ENCODE peak calls at places on chromosomes 13 and 19, in ten cellular contexts. R is heart right ventricle; S is lung; H is CD4-positive, CD25-positive, alpha-beta regulatory T cell; I is psoas muscle; B is effector memory CD4-positive, alpha-beta T cell; K is tibial nerve; G is iPS DF 6.9; Z is neuronal stem cell; M is left ventricle myocardium inferior. J is an unnamed sample.

GRCh38 chr13:97222934-97223710 is 989 bp downstream of the MBNL2 start:
- DNase-seq in H (peak), Z (peak), K (no peak), B (no peak), S (no peak), R (no peak), I (no peak), M (no peak), G (no peak), J (no peak)

GRCh38 chr19:10105241-10106099 is 692 bp upstream of the PPAN start:
- DNase-seq in I (no peak), S (no peak), Z (no peak), B (peak), H (no peak), M (no peak), K (no peak), G (no peak), R (no peak), J (no peak)

GRCh38 chr13:20462921-20463320 is 62.7 kb downstream of the CRYL1 start:
- DNase-seq in S (no peak), H (no peak), G (no peak), Z (no peak), I (no peak), M (no peak), K (no peak), B (no peak), R (peak), J (no peak)

GRCh38 chr13:24097064-24097463 is 63.5 kb upstream of the SPATA13 start:
- DNase-seq in B (no peak), G (no peak), I (no peak), Z (no peak), R (no peak), K (no peak), H (no peak), M (no peak), S (no peak), J (no peak)

GRCh38 chr13:114148521-114148855 is 16.1 kb upstream of the RASA3 start:
- DNase-seq in R (no peak), M (no peak), I (no peak), H (peak), B (peak), K (no peak), Z (no peak), G (no peak), S (no peak), J (no peak)

GRCh38 chr13:40190656-40191100 is 475.8 kb downstream of the FOXO1 start:
- DNase-seq in Z (peak), M (no peak), B (peak), H (peak), G (no peak), S (no peak), I (no peak), K (peak), R (no peak), J (peak)

GRCh38 chr13:44004881-44005280 is 125.2 kb downstream of the LACC1 start:
- DNase-seq in M (no peak), R (no peak), G (no peak), Z (no peak), H (no peak), I (no peak), B (no peak), K (no peak), S (no peak), J (peak)

GRCh38 chr19:35509018-35509652 is 4.3 kb downstream of the DMKN start:
- DNase-seq in R (no peak), Z (no peak), S (peak), M (no peak), K (no peak), B (no peak), G (no peak), I (no peak), H (peak), J (peak)

GRCh38 chr19:49073514-49074378 is 1.2 kb upstream of the KCNA7 start:
- DNase-seq in M (no peak), R (no peak), S (no peak), H (no peak), B (no peak), G (no peak), K (no peak), Z (no peak), I (peak), J (no peak)

GRCh38 chr13:83498486-83499190 is 383.6 kb downstream of the SLITRK1 start:
- DNase-seq in Z (no peak), H (no peak), K (no peak), S (no peak), I (no peak), G (no peak), B (no peak), R (no peak), M (no peak), J (peak)

GRCh38 chr19:15374105-15374651 is 5.4 kb downstream of the AKAP8 start:
- DNase-seq in I (peak), B (no peak), Z (no peak), S (no peak), H (no peak), R (no peak), G (no peak), M (peak), K (no peak), J (no peak)

GRCh38 chr19:15372470-15372869 is 7.1 kb downstream of the AKAP8 start:
- DNase-seq in M (no peak), K (no peak), R (no peak), Z (no peak), H (no peak), S (no peak), B (no peak), I (peak), G (no peak), J (no peak)

GRCh38 chr19:15373644-15374043 is 5.9 kb downstream of the AKAP8 start:
- DNase-seq in Z (no peak), H (no peak), M (no peak), R (no peak), G (no peak), I (peak), S (no peak), K (no peak), B (no peak), J (no peak)

GRCh38 chr19:15372891-15373301 is 6.7 kb downstream of the AKAP8 start:
- DNase-seq in I (peak), G (no peak), B (no peak), K (no peak), S (no peak), H (no peak), M (no peak), R (no peak), Z (no peak), J (no peak)

GRCh38 chr19:15374796-15375440 is 4.7 kb downstream of the AKAP8 start:
- DNase-seq in B (no peak), H (no peak), S (no peak), K (no peak), M (peak), Z (no peak), R (peak), G (no peak), I (peak), J (no peak)
- H3K27ac ChIP-seq in B (no peak), H (no peak), S (peak), K (peak), M (peak), Z (no peak), R (peak), G (no peak), I (peak), J (no peak)

GRCh38 chr13:41720839-41721561 is 239.9 kb downstream of the VWA8 start:
- DNase-seq in G (no peak), Z (no peak), S (no peak), H (no peak), K (no peak), M (no peak), R (no peak), I (no peak), B (no peak), J (no peak)
- H3K27ac ChIP-seq in G (no peak), Z (no peak), S (no peak), H (no peak), K (no peak), M (no peak), R (no peak), I (no peak), B (no peak), J (no peak)

GRCh38 chr19:38640368-38640767 is 7.1 kb upstream of the ACTN4 start:
- DNase-seq in K (no peak), M (no peak), I (no peak), H (no peak), B (no peak), Z (no peak), R (no peak), G (no peak), S (no peak), J (no peak)
- H3K27ac ChIP-seq in K (no peak), M (peak), I (peak), H (no peak), B (no peak), Z (no peak), R (peak), G (no peak), S (peak), J (no peak)

DNA sequence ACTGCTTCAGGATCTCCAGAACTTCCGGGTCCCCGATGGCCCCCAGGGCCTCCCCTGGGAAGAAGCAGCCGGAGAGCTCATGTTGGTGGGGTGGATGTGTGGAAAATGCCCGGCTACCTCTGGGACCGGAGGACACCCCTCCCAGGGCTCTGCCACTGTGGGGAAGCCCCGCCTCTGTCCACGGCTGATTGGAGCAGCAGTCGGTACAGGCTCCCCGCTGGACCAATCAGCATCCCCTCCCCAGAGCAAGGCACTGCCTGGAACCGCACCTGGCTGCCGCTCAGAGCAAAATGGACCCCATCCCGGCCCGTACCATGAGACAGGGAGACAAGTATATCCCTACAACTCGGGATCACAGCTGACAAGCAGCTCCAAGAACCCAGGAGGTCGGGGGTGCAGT is 6.4 kb downstream of the DOHH start:
- DNase-seq in B (no peak), Z (no peak), H (no peak), S (no peak), R (no peak), I (no peak), K (no peak), G (no peak), M (no peak), J (peak)
- H3K27ac ChIP-seq in B (no peak), Z (no peak), H (no peak), S (no peak), R (no peak), I (no peak), K (no peak), G (no peak), M (no peak), J (no peak)

GRCh38 chr19:11248852-11249251 is 9.4 kb downstream of the ANGPTL8 start:
- DNase-seq in R (no peak), I (no peak), H (no peak), B (no peak), K (no peak), S (no peak), M (no peak), G (no peak), Z (no peak), J (no peak)
- H3K27ac ChIP-seq in R (peak), I (no peak), H (no peak), B (no peak), K (no peak), S (no peak), M (peak), G (no peak), Z (no peak), J (no peak)

DNA sequence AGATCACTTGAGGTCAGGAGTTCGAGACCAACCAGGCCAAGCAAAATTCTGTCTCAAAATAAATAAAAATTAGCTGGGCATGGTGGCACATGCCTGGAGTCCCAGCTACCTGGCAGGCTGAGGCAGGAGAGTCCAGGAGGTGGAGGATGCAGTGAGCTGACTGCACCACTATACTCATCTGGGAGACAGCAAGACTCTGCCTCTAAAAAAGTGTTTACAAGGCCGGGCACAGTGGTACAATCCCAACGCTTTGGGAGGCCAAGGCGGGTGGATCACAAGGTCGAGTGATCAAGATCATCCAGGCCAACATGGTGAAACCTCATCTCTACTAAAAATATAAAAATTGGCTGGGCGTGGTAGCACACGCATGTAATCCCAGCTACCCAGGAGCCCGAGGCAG is 4.2 kb upstream of the DAPK3 start:
- DNase-seq in R (no peak), S (no peak), B (no peak), Z (no peak), H (peak), M (no peak), K (no peak), G (no peak), I (no peak), J (no peak)
- H3K27ac ChIP-seq in R (no peak), S (no peak), B (no peak), Z (no peak), H (no peak), M (no peak), K (no peak), G (no peak), I (peak), J (no peak)